ENCODE peak calls at places on chromosomes 2 and 18, in four cellular contexts. One of them, this sample, is unnamed.

GRCh38 chr2:50546790-50547189 is 485.1 kb downstream of the NRXN1 start:
- DNase-seq in kidney tubule cell: no peak
- DNase-seq in NCI-H1105 treated with DMSO at 0.1 percent for 48 hours: peak; percentile 99
- DNase-seq in endodermal cell: no peak
- DNase-seq in this sample: no peak

GRCh38 chr2:67571785-67572718 is 174.9 kb downstream of the ETAA1 start:
- DNase-seq in kidney tubule cell: peak; percentile 97
- DNase-seq in NCI-H1105 treated with DMSO at 0.1 percent for 48 hours: no peak
- DNase-seq in endodermal cell: no peak
- DNase-seq in this sample: peak; percentile 89

GRCh38 chr2:239792649-239793010 is 232.5 kb downstream of the NDUFA10 start:
- DNase-seq in kidney tubule cell: no peak
- DNase-seq in NCI-H1105 treated with DMSO at 0.1 percent for 48 hours: no peak
- DNase-seq in endodermal cell: peak; percentile 17
- DNase-seq in this sample: no peak

GRCh38 chr18:967037-967576 is 62.4 kb downstream of the ADCYAP1 start:
- DNase-seq in kidney tubule cell: no peak
- DNase-seq in NCI-H1105 treated with DMSO at 0.1 percent for 48 hours: no peak
- DNase-seq in endodermal cell: no peak
- DNase-seq in this sample: no peak

GRCh38 chr2:235232474-235233435 is 261.1 kb upstream of the AGAP1 start:
- DNase-seq in kidney tubule cell: no peak
- DNase-seq in NCI-H1105 treated with DMSO at 0.1 percent for 48 hours: no peak
- DNase-seq in endodermal cell: no peak
- DNase-seq in this sample: no peak

GRCh38 chr2:101704046-101704466 is 6.5 kb downstream of the MAP4K4 start:
- DNase-seq in kidney tubule cell: peak; percentile 38
- DNase-seq in NCI-H1105 treated with DMSO at 0.1 percent for 48 hours: no peak
- DNase-seq in endodermal cell: no peak
- DNase-seq in this sample: peak; percentile 11

GRCh38 chr18:23356915-23357421 is 96.1 kb upstream of the RIOK3 start:
- DNase-seq in kidney tubule cell: no peak
- DNase-seq in NCI-H1105 treated with DMSO at 0.1 percent for 48 hours: no peak
- DNase-seq in endodermal cell: no peak
- DNase-seq in this sample: no peak

GRCh38 chr18:24201699-24202687 is 63.1 kb downstream of the CABYR start:
- DNase-seq in kidney tubule cell: no peak
- DNase-seq in NCI-H1105 treated with DMSO at 0.1 percent for 48 hours: no peak
- DNase-seq in endodermal cell: no peak
- DNase-seq in this sample: no peak

GRCh38 chr2:240431276-240431662 is 4.2 kb upstream of the GPC1 start:
- DNase-seq in kidney tubule cell: no peak
- DNase-seq in NCI-H1105 treated with DMSO at 0.1 percent for 48 hours: no peak
- DNase-seq in endodermal cell: peak; percentile 36
- DNase-seq in this sample: no peak

GRCh38 chr18:55706893-55707292 is 118.9 kb upstream of the TCF4 start:
- DNase-seq in kidney tubule cell: no peak
- DNase-seq in NCI-H1105 treated with DMSO at 0.1 percent for 48 hours: no peak
- DNase-seq in endodermal cell: no peak
- DNase-seq in this sample: no peak

GRCh38 chr2:230794472-230794871 is 70.3 kb upstream of the ITM2C start:
- DNase-seq in kidney tubule cell: no peak
- DNase-seq in NCI-H1105 treated with DMSO at 0.1 percent for 48 hours: no peak
- DNase-seq in endodermal cell: no peak
- DNase-seq in this sample: no peak

GRCh38 chr18:42446195-42446594 is 491.2 kb downstream of the PIK3C3 start:
- DNase-seq in kidney tubule cell: peak; percentile 98
- DNase-seq in NCI-H1105 treated with DMSO at 0.1 percent for 48 hours: no peak
- DNase-seq in endodermal cell: no peak
- DNase-seq in this sample: peak; percentile 87

GRCh38 chr2:241804326-241805276 is 4.4 kb upstream of the NEU4 start:
- DNase-seq in kidney tubule cell: peak; percentile 29
- DNase-seq in NCI-H1105 treated with DMSO at 0.1 percent for 48 hours: peak; percentile 3
- DNase-seq in endodermal cell: peak; percentile 76
- DNase-seq in this sample: no peak

GRCh38 chr18:62420513-62421209 is 95.6 kb downstream of the TNFRSF11A start:
- DNase-seq in kidney tubule cell: peak; percentile 97
- DNase-seq in NCI-H1105 treated with DMSO at 0.1 percent for 48 hours: no peak
- DNase-seq in endodermal cell: no peak
- DNase-seq in this sample: peak; percentile 86

GRCh38 chr2:109692013-109692738 is 78.0 kb downstream of the SOWAHC start:
- DNase-seq in kidney tubule cell: no peak
- DNase-seq in NCI-H1105 treated with DMSO at 0.1 percent for 48 hours: no peak
- DNase-seq in endodermal cell: peak; percentile 55
- DNase-seq in this sample: no peak

GRCh38 chr2:14219306-14219705 is 413.2 kb upstream of the LRATD1 start:
- DNase-seq in kidney tubule cell: no peak
- DNase-seq in NCI-H1105 treated with DMSO at 0.1 percent for 48 hours: no peak
- DNase-seq in endodermal cell: no peak
- DNase-seq in this sample: no peak

GRCh38 chr2:32947076-32947483 is 327 bp downstream of the LTBP1 start:
- DNase-seq in kidney tubule cell: peak; percentile 19
- DNase-seq in NCI-H1105 treated with DMSO at 0.1 percent for 48 hours: no peak
- DNase-seq in endodermal cell: peak; percentile 84
- DNase-seq in this sample: peak; percentile 21

GRCh38 chr2:166653185-166653813 is 159.2 kb upstream of the SCN7A start:
- DNase-seq in kidney tubule cell: no peak
- DNase-seq in NCI-H1105 treated with DMSO at 0.1 percent for 48 hours: peak; percentile 85
- DNase-seq in endodermal cell: no peak
- DNase-seq in this sample: peak; percentile 56

GRCh38 chr18:43393174-43393573 is 115.9 kb upstream of the SYT4 start:
- DNase-seq in kidney tubule cell: no peak
- DNase-seq in NCI-H1105 treated with DMSO at 0.1 percent for 48 hours: no peak
- DNase-seq in endodermal cell: no peak
- DNase-seq in this sample: no peak

GRCh38 chr2:97952357-97952756 is 43.4 kb downstream of the TMEM131 start:
- DNase-seq in kidney tubule cell: no peak
- DNase-seq in NCI-H1105 treated with DMSO at 0.1 percent for 48 hours: no peak
- DNase-seq in endodermal cell: no peak
- DNase-seq in this sample: no peak

GRCh38 chr2:28247747-28248146 is 144.9 kb upstream of the FOSL2 start:
- DNase-seq in kidney tubule cell: no peak
- DNase-seq in NCI-H1105 treated with DMSO at 0.1 percent for 48 hours: no peak
- DNase-seq in endodermal cell: no peak
- DNase-seq in this sample: no peak

GRCh38 chr2:157792345-157793052 is 83.6 kb downstream of the ACVR1 start:
- DNase-seq in kidney tubule cell: peak; percentile 68
- DNase-seq in NCI-H1105 treated with DMSO at 0.1 percent for 48 hours: no peak
- DNase-seq in endodermal cell: no peak
- DNase-seq in this sample: peak; percentile 61

GRCh38 chr2:42812899-42813479 is 20.6 kb upstream of the HAAO start:
- DNase-seq in kidney tubule cell: peak; percentile 43
- DNase-seq in NCI-H1105 treated with DMSO at 0.1 percent for 48 hours: no peak
- DNase-seq in endodermal cell: no peak
- DNase-seq in this sample: peak; percentile 55

GRCh38 chr2:44615950-44616518 is 254.3 kb downstream of the CAMKMT start:
- DNase-seq in kidney tubule cell: no peak
- DNase-seq in NCI-H1105 treated with DMSO at 0.1 percent for 48 hours: no peak
- DNase-seq in endodermal cell: peak; percentile 45
- DNase-seq in this sample: peak; percentile 50

GRCh38 chr2:175342085-175342484 is 160.6 kb upstream of the ATP5MC3 start:
- DNase-seq in kidney tubule cell: no peak
- DNase-seq in NCI-H1105 treated with DMSO at 0.1 percent for 48 hours: no peak
- DNase-seq in endodermal cell: no peak
- DNase-seq in this sample: no peak

GRCh38 chr2:72770879-72771461 is 54.9 kb downstream of the EXOC6B start:
- DNase-seq in kidney tubule cell: peak; percentile 75
- DNase-seq in NCI-H1105 treated with DMSO at 0.1 percent for 48 hours: peak; percentile 59
- DNase-seq in endodermal cell: peak; percentile 74
- DNase-seq in this sample: peak; percentile 50

GRCh38 chr2:82259551-82259950 is 1955.0 kb upstream of the LRRTM1 start:
- DNase-seq in kidney tubule cell: no peak
- DNase-seq in NCI-H1105 treated with DMSO at 0.1 percent for 48 hours: no peak
- DNase-seq in endodermal cell: no peak
- DNase-seq in this sample: no peak

GRCh38 chr2:120053891-120054290 is 41.0 kb downstream of the EPB41L5 start:
- DNase-seq in kidney tubule cell: peak; percentile 21
- DNase-seq in NCI-H1105 treated with DMSO at 0.1 percent for 48 hours: no peak
- DNase-seq in endodermal cell: no peak
- DNase-seq in this sample: no peak

GRCh38 chr2:128585706-128586105 is 267.0 kb upstream of the HS6ST1 start:
- DNase-seq in kidney tubule cell: peak; percentile 49
- DNase-seq in NCI-H1105 treated with DMSO at 0.1 percent for 48 hours: no peak
- DNase-seq in endodermal cell: no peak
- DNase-seq in this sample: no peak

GRCh38 chr18:71951021-71951420 is 593.1 kb downstream of the CBLN2 start:
- DNase-seq in kidney tubule cell: no peak
- DNase-seq in NCI-H1105 treated with DMSO at 0.1 percent for 48 hours: no peak
- DNase-seq in endodermal cell: no peak
- DNase-seq in this sample: no peak

GRCh38 chr18:37395138-37395537 is 170.5 kb downstream of the CELF4 start:
- DNase-seq in kidney tubule cell: no peak
- DNase-seq in NCI-H1105 treated with DMSO at 0.1 percent for 48 hours: no peak
- DNase-seq in endodermal cell: no peak
- DNase-seq in this sample: no peak

GRCh38 chr2:18413794-18414396 is 146.6 kb downstream of the RDH14 start:
- DNase-seq in kidney tubule cell: peak; percentile 78
- DNase-seq in NCI-H1105 treated with DMSO at 0.1 percent for 48 hours: no peak
- DNase-seq in endodermal cell: no peak
- DNase-seq in this sample: peak; percentile 78

GRCh38 chr2:137237055-137237454 is 471.7 kb downstream of the THSD7B start:
- DNase-seq in kidney tubule cell: peak; percentile 66
- DNase-seq in NCI-H1105 treated with DMSO at 0.1 percent for 48 hours: no peak
- DNase-seq in endodermal cell: no peak
- DNase-seq in this sample: no peak

GRCh38 chr2:39530423-39530866 is 93.4 kb upstream of the MAP4K3 start:
- DNase-seq in kidney tubule cell: peak; percentile 60
- DNase-seq in NCI-H1105 treated with DMSO at 0.1 percent for 48 hours: no peak
- DNase-seq in endodermal cell: no peak
- DNase-seq in this sample: peak; percentile 61

GRCh38 chr18:25365242-25365641 is 13.3 kb upstream of the ZNF521 start:
- DNase-seq in kidney tubule cell: no peak
- DNase-seq in NCI-H1105 treated with DMSO at 0.1 percent for 48 hours: no peak
- DNase-seq in endodermal cell: no peak
- DNase-seq in this sample: no peak

GRCh38 chr2:230899287-230899686 is 25.8 kb downstream of the GPR55 start:
- DNase-seq in kidney tubule cell: no peak
- DNase-seq in NCI-H1105 treated with DMSO at 0.1 percent for 48 hours: no peak
- DNase-seq in endodermal cell: peak; percentile 63
- DNase-seq in this sample: no peak

GRCh38 chr2:198861080-198861479 is 596.7 kb downstream of the SATB2 start:
- DNase-seq in kidney tubule cell: no peak
- DNase-seq in NCI-H1105 treated with DMSO at 0.1 percent for 48 hours: no peak
- DNase-seq in endodermal cell: no peak
- DNase-seq in this sample: no peak